ENCODE peak calls at places on chromosomes 2 and 18, in eight cellular contexts. V is left ventricle myocardium inferior, M is osteoblast, T is psoas muscle, G is brain microvascular endothelial cell, L is endodermal cell, I is heart left ventricle, P is A673. J is an unnamed sample.

GRCh38 chr2:84958135-84959044 is 12.6 kb upstream of the KCMF1 start:
- DNase-seq in V (no peak), M (peak), T (no peak), G (peak), L (peak), I (no peak), P (no peak), J (peak)

GRCh38 chr18:77407733-77408132 is 158.1 kb downstream of the GALR1 start:
- DNase-seq in V (no peak), M (no peak), T (no peak), G (no peak), L (no peak), I (no peak), P (no peak), J (no peak)

GRCh38 chr2:120205901-120206581 is 17.2 kb downstream of the TMEM185B start:
- DNase-seq in V (no peak), M (peak), T (no peak), G (no peak), L (peak), I (no peak), P (peak), J (peak)

GRCh38 chr2:57981369-57981768 is 65.2 kb upstream of the VRK2 start:
- DNase-seq in V (no peak), M (peak), T (no peak), G (peak), L (no peak), I (no peak), P (no peak), J (peak)

GRCh38 chr2:1607236-1607920 is 136.9 kb downstream of the PXDN start:
- DNase-seq in V (no peak), M (peak), T (no peak), G (no peak), L (no peak), I (no peak), P (no peak), J (no peak)

GRCh38 chr2:220489116-220489515 is 861.7 kb downstream of the SLC4A3 start:
- DNase-seq in V (no peak), M (no peak), T (no peak), G (no peak), L (no peak), I (no peak), P (no peak), J (no peak)

GRCh38 chr18:32427084-32427933 is 43.4 kb downstream of the GAREM1 start:
- DNase-seq in V (no peak), M (peak), T (no peak), G (no peak), L (no peak), I (no peak), P (no peak), J (peak)

GRCh38 chr2:46794693-46795317 is 120.8 kb downstream of the MCFD2 start:
- DNase-seq in V (no peak), M (no peak), T (no peak), G (no peak), L (no peak), I (no peak), P (no peak), J (no peak)

GRCh38 chr2:129193961-129194360 is 785.5 kb upstream of the RAB6C start:
- DNase-seq in V (no peak), M (no peak), T (no peak), G (no peak), L (peak), I (no peak), P (peak), J (no peak)

GRCh38 chr18:74082476-74083070 is 65.1 kb downstream of the FBXO15 start:
- DNase-seq in V (peak), M (peak), T (no peak), G (peak), L (peak), I (no peak), P (peak), J (peak)

GRCh38 chr2:134175834-134176233 is 78.0 kb upstream of the MGAT5 start:
- DNase-seq in V (no peak), M (no peak), T (no peak), G (no peak), L (no peak), I (no peak), P (no peak), J (no peak)

GRCh38 chr2:74554821-74555531 is 456 bp downstream of the DOK1 start:
- DNase-seq in V (peak), M (peak), T (peak), G (peak), L (peak), I (peak), P (peak), J (no peak)

GRCh38 chr2:237222178-237222577 is 136.5 kb downstream of the COPS8 start:
- DNase-seq in V (peak), M (no peak), T (peak), G (peak), L (no peak), I (no peak), P (peak), J (peak)

GRCh38 chr2:66550826-66551225 is 115.9 kb downstream of the MEIS1 start:
- DNase-seq in V (no peak), M (no peak), T (no peak), G (no peak), L (no peak), I (no peak), P (no peak), J (no peak)

GRCh38 chr2:21233178-21233577 is 109.4 kb downstream of the TDRD15 start:
- DNase-seq in V (no peak), M (no peak), T (no peak), G (no peak), L (no peak), I (no peak), P (no peak), J (no peak)

GRCh38 chr2:44772670-44773378 is 168.7 kb upstream of the SIX3 start:
- DNase-seq in V (no peak), M (no peak), T (no peak), G (no peak), L (no peak), I (no peak), P (no peak), J (no peak)

GRCh38 chr2:8872821-8873432 is 35.5 kb upstream of the KIDINS220 start:
- DNase-seq in V (no peak), M (peak), T (no peak), G (peak), L (no peak), I (no peak), P (peak), J (peak)

GRCh38 chr2:69300650-69301049 is 86.4 kb downstream of the GFPT1 start:
- DNase-seq in V (no peak), M (no peak), T (no peak), G (no peak), L (no peak), I (no peak), P (no peak), J (peak)

GRCh38 chr2:4190548-4190947 is 487.2 kb downstream of the DCDC2C start:
- DNase-seq in V (no peak), M (no peak), T (no peak), G (no peak), L (no peak), I (no peak), P (no peak), J (no peak)

GRCh38 chr18:55513199-55513598 is 74.8 kb downstream of the TCF4 start:
- DNase-seq in V (no peak), M (no peak), T (no peak), G (no peak), L (no peak), I (no peak), P (no peak), J (peak)

GRCh38 chr2:80266231-80266630 is 38.3 kb downstream of the LRRTM1 start:
- DNase-seq in V (no peak), M (no peak), T (no peak), G (no peak), L (no peak), I (no peak), P (no peak), J (no peak)

GRCh38 chr18:25425030-25425429 is 73.1 kb upstream of the ZNF521 start:
- DNase-seq in V (no peak), M (peak), T (no peak), G (no peak), L (no peak), I (no peak), P (no peak), J (no peak)

GRCh38 chr2:55555977-55556376 is 36.5 kb downstream of the CFAP36 start:
- DNase-seq in V (no peak), M (no peak), T (no peak), G (no peak), L (no peak), I (no peak), P (peak), J (peak)

GRCh38 chr2:240421396-240421795 is 14.1 kb upstream of the GPC1 start:
- DNase-seq in V (no peak), M (peak), T (no peak), G (no peak), L (no peak), I (no peak), P (no peak), J (no peak)

GRCh38 chr18:13465126-13465446 is 246.5 kb downstream of the LDLRAD4 start:
- DNase-seq in V (no peak), M (no peak), T (no peak), G (no peak), L (no peak), I (no peak), P (no peak), J (no peak)

GRCh38 chr18:49766646-49767045 is 46.7 kb downstream of the ACAA2 start:
- DNase-seq in V (no peak), M (no peak), T (no peak), G (no peak), L (no peak), I (no peak), P (no peak), J (no peak)

GRCh38 chr2:102361632-102362241 is 6.1 kb downstream of the IL18R1 start:
- DNase-seq in V (no peak), M (no peak), T (no peak), G (no peak), L (no peak), I (no peak), P (no peak), J (no peak)

GRCh38 chr2:239020541-239021041 is 172.7 kb downstream of the TWIST2 start:
- DNase-seq in V (no peak), M (peak), T (no peak), G (no peak), L (no peak), I (peak), P (no peak), J (no peak)

GRCh38 chr2:127176371-127177311 is 43.5 kb downstream of the CYP27C1 start:
- DNase-seq in V (no peak), M (no peak), T (peak), G (no peak), L (peak), I (no peak), P (peak), J (no peak)

GRCh38 chr2:23445450-23445868 is 60.5 kb downstream of the KLHL29 start:
- DNase-seq in V (no peak), M (peak), T (no peak), G (peak), L (no peak), I (no peak), P (no peak), J (peak)

GRCh38 chr2:106839849-106840595 is 45.9 kb downstream of the ST6GAL2 start:
- DNase-seq in V (no peak), M (no peak), T (no peak), G (peak), L (peak), I (no peak), P (peak), J (no peak)
- TF ChIP-seq CTCF in V (peak), M (peak), T (no peak), G (peak), L (peak), I (no peak), P (peak), J (no peak)

GRCh38 chr2:234679766-234680687 is 183.1 kb upstream of the ARL4C start:
- DNase-seq in V (peak), M (peak), T (peak), G (peak), L (peak), I (peak), P (no peak), J (peak)
- H3K4me3 ChIP-seq in V (no peak), M (peak), T (no peak), G (no peak), L (no peak), I (no peak), P (no peak), J (no peak)

GRCh38 chr2:200127852-200128251 is 172.5 kb downstream of the MAIP1 start:
- DNase-seq in V (no peak), M (peak), T (no peak), G (peak), L (no peak), I (no peak), P (no peak), J (peak)
- TF ChIP-seq CTCF in V (no peak), M (peak), T (no peak), G (peak), L (no peak), I (no peak), P (no peak), J (no peak)

GRCh38 chr2:159285929-159286708 is at the start of gene WDSUB1:
- DNase-seq in V (peak), M (peak), T (peak), G (peak), L (peak), I (peak), P (peak), J (peak)

GRCh38 chr2:159287733-159288132 is 1.2 kb upstream of the WDSUB1 start:
- DNase-seq in V (no peak), M (peak), T (no peak), G (no peak), L (no peak), I (no peak), P (no peak), J (no peak)

GRCh38 chr2:159286709-159287441 is 372 bp upstream of the WDSUB1 start:
- DNase-seq in V (peak), M (peak), T (peak), G (peak), L (peak), I (peak), P (peak), J (peak)

GRCh38 chr2:159283529-159283928 is 3.0 kb downstream of the WDSUB1 start:
- DNase-seq in V (no peak), M (no peak), T (no peak), G (no peak), L (no peak), I (no peak), P (no peak), J (no peak)

GRCh38 chr2:159285433-159285832 is 1.1 kb downstream of the WDSUB1 start:
- DNase-seq in V (no peak), M (peak), T (no peak), G (no peak), L (no peak), I (peak), P (no peak), J (no peak)
- H3K4me3 ChIP-seq in V (peak), M (peak), T (peak), G (peak), L (peak), I (peak), P (peak), J (peak)

GRCh38 chr2:202375006-202375610 is 1.0 kb upstream of the BMPR2 start:
- DNase-seq in V (peak), M (peak), T (peak), G (peak), L (peak), I (peak), P (peak), J (peak)
- TF ChIP-seq CTCF in V (no peak), M (no peak), T (no peak), G (no peak), L (no peak), I (no peak), P (no peak), J (no peak)

DNA sequence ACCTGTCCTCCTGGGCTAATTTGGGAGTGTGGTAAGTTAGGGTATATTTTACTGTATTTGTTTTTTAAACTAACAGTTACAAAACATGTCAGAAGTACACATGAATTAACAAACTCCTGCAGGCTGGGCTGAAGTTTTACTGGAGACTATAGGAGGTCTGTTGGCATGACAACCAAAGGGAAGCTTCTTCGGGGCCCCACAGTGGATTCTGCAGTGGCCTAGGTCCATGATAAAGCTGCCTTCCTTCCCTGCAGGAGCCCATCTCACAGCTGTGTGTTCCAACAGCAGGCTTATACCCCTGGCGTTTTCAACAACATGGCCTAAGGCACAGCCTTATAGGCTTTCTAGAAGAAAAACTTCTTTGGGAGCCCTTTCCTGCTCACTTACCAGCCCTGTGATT is 128.0 kb upstream of the SETBP1 start:
- DNase-seq in V (no peak), M (no peak), T (no peak), G (no peak), L (peak), I (no peak), P (peak), J (no peak)
- H3K4me3 ChIP-seq in V (no peak), M (no peak), T (no peak), G (no peak), L (peak), I (no peak), P (no peak), J (no peak)